ENCODE peak calls at places on chromosomes 7 and 10, in four cellular contexts. T is fibroblast of the conjunctiva; Q is stimulated activated CD8-positive, alpha-beta memory T cell treated with anti-CD3 and anti-CD28 coated beads, Interleukin-2, amount 100 ng/mL, for 48 hours; Z is nucleus accumbens. U is an unnamed sample.

GRCh38 chr7:36303202-36304098 is 86.2 kb upstream of the ANLN start:
- DNase-seq in Q (no peak), Z (peak; percentile 77), T (peak; percentile 83), U (peak; percentile 40)

GRCh38 chr10:50855015-50855414 is 30.4 kb downstream of the A1CF start:
- DNase-seq in Z (no peak), Q (no peak), T (no peak), U (no peak)

GRCh38 chr10:24723386-24723787 is 300 bp downstream of the ARHGAP21 start:
- DNase-seq in Z (no peak), Q (peak; percentile 13), T (no peak), U (no peak)

GRCh38 chr10:103241262-103242011 is 4.2 kb upstream of the RPEL1 start:
- DNase-seq in Q (no peak), T (no peak), Z (peak; percentile 10), U (peak; percentile 91)

GRCh38 chr10:131802156-131802915 is 98.5 kb upstream of the PPP2R2D start:
- DNase-seq in Q (no peak), T (no peak), Z (no peak), U (no peak)

GRCh38 chr7:54860003-54860775 is 101.2 kb upstream of the SEC61G start:
- DNase-seq in T (no peak), Q (no peak), Z (no peak), U (no peak)

GRCh38 chr10:132403511-132404168 is 6.6 kb downstream of the PWWP2B start:
- DNase-seq in T (no peak), Q (no peak), Z (no peak), U (no peak)

GRCh38 chr7:38318803-38319416 is 45.5 kb upstream of the TARP start:
- DNase-seq in Q (no peak), T (peak; percentile 52), Z (no peak), U (peak; percentile 64)

GRCh38 chr7:148501707-148502139 is 88.8 kb upstream of the C7orf33 start:
- DNase-seq in Q (peak; percentile 2), T (no peak), Z (no peak), U (no peak)

GRCh38 chr10:98302711-98303365 is 34.8 kb upstream of the LOXL4 start:
- DNase-seq in Z (no peak), Q (no peak), T (no peak), U (no peak)

GRCh38 chr7:99618726-99619125 is 2.0 kb downstream of the ZSCAN25 start:
- DNase-seq in Q (no peak), Z (no peak), T (peak; percentile 10), U (peak; percentile 26)